ENCODE peak calls at places on chromosome 10, in six cellular contexts. One of them, this sample, is unnamed.

GRCh38 chr10:69831231-69831855 is 29.6 kb downstream of the COL13A1 start:
- DNase-seq in EH: peak
- DNase-seq in neuronal stem cell: no peak
- DNase-seq in left ventricle myocardium superior: no peak
- DNase-seq in WERI-Rb-1: no peak
- DNase-seq in NCI-H2081 treated with DMSO at 0.1 percent for 48 hours: no peak
- DNase-seq in this sample: no peak

GRCh38 chr10:50279489-50279888 is 28.2 kb upstream of the ASAH2 start:
- DNase-seq in EH: no peak
- DNase-seq in neuronal stem cell: peak
- DNase-seq in left ventricle myocardium superior: no peak
- DNase-seq in WERI-Rb-1: peak
- DNase-seq in NCI-H2081 treated with DMSO at 0.1 percent for 48 hours: no peak
- DNase-seq in this sample: no peak

GRCh38 chr10:12535656-12536055 is 186.3 kb downstream of the CAMK1D start:
- DNase-seq in EH: no peak
- DNase-seq in neuronal stem cell: no peak
- DNase-seq in left ventricle myocardium superior: no peak
- DNase-seq in WERI-Rb-1: no peak
- DNase-seq in NCI-H2081 treated with DMSO at 0.1 percent for 48 hours: no peak
- DNase-seq in this sample: no peak

GRCh38 chr10:7787150-7787856 is 490 bp downstream of the KIN start:
- DNase-seq in EH: peak
- DNase-seq in neuronal stem cell: no peak
- DNase-seq in left ventricle myocardium superior: no peak
- DNase-seq in WERI-Rb-1: peak
- DNase-seq in NCI-H2081 treated with DMSO at 0.1 percent for 48 hours: no peak
- DNase-seq in this sample: no peak

GRCh38 chr10:77592946-77593636 is 44.5 kb downstream of the KCNMA1 start:
- DNase-seq in EH: peak
- DNase-seq in neuronal stem cell: no peak
- DNase-seq in left ventricle myocardium superior: no peak
- DNase-seq in WERI-Rb-1: no peak
- DNase-seq in NCI-H2081 treated with DMSO at 0.1 percent for 48 hours: no peak
- DNase-seq in this sample: no peak

GRCh38 chr10:113060221-113061053 is 110.4 kb downstream of the TCF7L2 start:
- DNase-seq in EH: no peak
- DNase-seq in neuronal stem cell: no peak
- DNase-seq in left ventricle myocardium superior: peak
- DNase-seq in WERI-Rb-1: no peak
- DNase-seq in NCI-H2081 treated with DMSO at 0.1 percent for 48 hours: no peak
- DNase-seq in this sample: peak

GRCh38 chr10:81876253-81876731 is 1.3 kb downstream of the NRG3 start:
- DNase-seq in EH: no peak
- DNase-seq in neuronal stem cell: peak
- DNase-seq in left ventricle myocardium superior: no peak
- DNase-seq in WERI-Rb-1: peak
- DNase-seq in NCI-H2081 treated with DMSO at 0.1 percent for 48 hours: no peak
- DNase-seq in this sample: peak

GRCh38 chr10:27547482-27547881 is 43.4 kb downstream of the RAB18 start:
- DNase-seq in EH: no peak
- DNase-seq in neuronal stem cell: no peak
- DNase-seq in left ventricle myocardium superior: no peak
- DNase-seq in WERI-Rb-1: no peak
- DNase-seq in NCI-H2081 treated with DMSO at 0.1 percent for 48 hours: no peak
- DNase-seq in this sample: no peak

GRCh38 chr10:76911184-76911583 is 726.4 kb downstream of the KCNMA1 start:
- DNase-seq in EH: no peak
- DNase-seq in neuronal stem cell: no peak
- DNase-seq in left ventricle myocardium superior: no peak
- DNase-seq in WERI-Rb-1: no peak
- DNase-seq in NCI-H2081 treated with DMSO at 0.1 percent for 48 hours: no peak
- DNase-seq in this sample: no peak

GRCh38 chr10:28360175-28360574 is 57.3 kb upstream of the MPP7 start:
- DNase-seq in EH: no peak
- DNase-seq in neuronal stem cell: no peak
- DNase-seq in left ventricle myocardium superior: no peak
- DNase-seq in WERI-Rb-1: no peak
- DNase-seq in NCI-H2081 treated with DMSO at 0.1 percent for 48 hours: no peak
- DNase-seq in this sample: no peak

GRCh38 chr10:14447112-14447839 is 116.6 kb upstream of the FRMD4A start:
- DNase-seq in EH: no peak
- DNase-seq in neuronal stem cell: no peak
- DNase-seq in left ventricle myocardium superior: no peak
- DNase-seq in WERI-Rb-1: no peak
- DNase-seq in NCI-H2081 treated with DMSO at 0.1 percent for 48 hours: no peak
- DNase-seq in this sample: no peak

GRCh38 chr10:5293691-5294550 is 70.8 kb upstream of the UCN3 start:
- DNase-seq in EH: peak
- DNase-seq in neuronal stem cell: peak
- DNase-seq in left ventricle myocardium superior: peak
- DNase-seq in WERI-Rb-1: peak
- DNase-seq in NCI-H2081 treated with DMSO at 0.1 percent for 48 hours: no peak
- DNase-seq in this sample: peak

GRCh38 chr10:64379898-64380297 is 858.7 kb downstream of the REEP3 start:
- DNase-seq in EH: no peak
- DNase-seq in neuronal stem cell: no peak
- DNase-seq in left ventricle myocardium superior: no peak
- DNase-seq in WERI-Rb-1: peak
- DNase-seq in NCI-H2081 treated with DMSO at 0.1 percent for 48 hours: no peak
- DNase-seq in this sample: no peak